ENCODE peak calls at places on chromosomes 12 and 14, in seven cellular contexts. A is stomach, I is heart right ventricle, B is A549, J is Calu3, M is AG09319, Y is mammary epithelial cell. H is an unnamed sample.

GRCh38 chr12:130706311-130706710 is 9.8 kb downstream of the RIMBP2 start:
- DNase-seq in A (peak; percentile 10), I (no peak), B (no peak), J (no peak), M (no peak), Y (no peak), H (no peak)

GRCh38 chr12:110266381-110266909 is 14.6 kb upstream of the ATP2A2 start:
- DNase-seq in A (no peak), I (no peak), B (no peak), J (no peak), M (no peak), Y (no peak), H (no peak)

GRCh38 chr12:69649529-69649928 is 38.8 kb upstream of the LRRC10 start:
- DNase-seq in A (no peak), I (no peak), B (no peak), J (no peak), M (no peak), Y (no peak), H (no peak)

GRCh38 chr14:21267886-21268611 is 1.2 kb downstream of the HNRNPC start:
- DNase-seq in A (no peak), I (no peak), B (no peak), J (peak; percentile 44), M (no peak), Y (peak; percentile 64), H (no peak)

GRCh38 chr14:75044322-75044721 is 6.9 kb downstream of the MLH3 start:
- DNase-seq in A (no peak), I (no peak), B (no peak), J (no peak), M (no peak), Y (peak; percentile 64), H (no peak)

GRCh38 chr12:127811988-127812387 is 455.0 kb upstream of the TMEM132C start:
- DNase-seq in A (no peak), I (peak; percentile 69), B (no peak), J (no peak), M (no peak), Y (no peak), H (no peak)

GRCh38 chr12:6548556-6549378 is 7.1 kb downstream of the IFFO1 start:
- DNase-seq in A (no peak), I (no peak), B (no peak), J (no peak), M (no peak), Y (no peak), H (no peak)

GRCh38 chr12:119679081-119679480 is 11.1 kb downstream of the PRKAB1 start:
- DNase-seq in A (peak; percentile 70), I (no peak), B (no peak), J (no peak), M (no peak), Y (no peak), H (no peak)

GRCh38 chr14:65074449-65075155 is 27.7 kb downstream of the MAX start:
- DNase-seq in A (no peak), I (no peak), B (no peak), J (no peak), M (no peak), Y (no peak), H (no peak)

GRCh38 chr14:42374332-42374731 is 767.7 kb downstream of the LRFN5 start:
- DNase-seq in A (no peak), I (no peak), B (no peak), J (no peak), M (no peak), Y (no peak), H (no peak)

GRCh38 chr14:42378880-42379279 is 772.2 kb downstream of the LRFN5 start:
- DNase-seq in A (no peak), I (no peak), B (no peak), J (no peak), M (no peak), Y (no peak), H (no peak)

DNA sequence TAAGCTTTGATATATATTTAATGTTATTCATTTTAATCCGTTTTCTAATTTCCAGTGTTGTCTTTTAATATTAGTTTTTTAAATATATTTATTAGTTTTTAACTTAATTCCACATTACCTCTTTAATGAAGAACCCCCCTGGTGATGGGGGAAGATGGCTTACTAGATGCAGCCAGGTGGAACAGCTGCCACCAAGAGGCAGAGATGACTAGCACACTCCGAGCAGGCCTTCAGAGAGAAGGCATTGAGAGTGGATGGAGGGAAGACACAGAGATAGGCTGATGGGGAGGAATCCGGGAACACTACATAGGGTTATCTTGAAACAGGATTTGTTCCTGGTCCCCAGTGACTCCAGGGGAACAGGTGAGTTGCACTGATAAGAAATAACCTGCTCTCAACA is 771.6 kb downstream of the LRFN5 start:
- DNase-seq in A (no peak), I (no peak), B (no peak), J (no peak), M (no peak), Y (no peak), H (no peak)
- TF ChIP-seq CTCF in A (no peak), I (no peak), B (no peak), J (no peak), M (no peak), Y (no peak), H (no peak)

GRCh38 chr14:43005807-43006206 is 1399.1 kb downstream of the LRFN5 start:
- DNase-seq in A (no peak), I (no peak), B (no peak), J (no peak), M (no peak), Y (no peak), H (no peak)
- TF ChIP-seq CTCF in A (no peak), I (no peak), B (no peak), J (no peak), M (no peak), Y (no peak), H (no peak)

GRCh38 chr14:44166611-44167010 is 340.5 kb downstream of the FSCB start:
- DNase-seq in A (no peak), I (no peak), B (no peak), J (no peak), M (no peak), Y (no peak), H (no peak)

GRCh38 chr14:44165286-44165685 is 341.8 kb downstream of the FSCB start:
- DNase-seq in A (no peak), I (no peak), B (no peak), J (no peak), M (no peak), Y (no peak), H (no peak)

GRCh38 chr14:44163946-44164345 is 343.1 kb downstream of the FSCB start:
- DNase-seq in A (no peak), I (no peak), B (no peak), J (no peak), M (no peak), Y (no peak), H (no peak)

DNA sequence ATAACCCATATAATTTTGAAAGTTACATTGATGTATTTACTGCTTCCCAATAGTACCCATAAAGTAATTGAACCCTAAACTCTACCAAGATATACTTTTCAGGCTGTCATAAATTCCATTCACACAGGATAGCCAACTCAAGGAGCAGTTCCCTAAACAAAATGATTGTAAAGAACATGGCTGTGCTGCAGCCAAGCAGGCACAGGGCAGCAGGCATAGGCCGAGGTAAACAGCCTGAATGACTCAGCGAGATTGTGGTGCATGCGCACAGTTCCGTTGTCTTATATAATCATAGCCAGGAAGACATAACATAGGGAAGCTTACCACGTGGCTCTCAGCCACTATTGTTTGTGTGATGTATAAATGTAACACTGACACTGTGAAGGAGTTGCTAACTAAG is 344.9 kb downstream of the FSCB start:
- DNase-seq in A (no peak), I (no peak), B (no peak), J (no peak), M (no peak), Y (no peak), H (no peak)
- TF ChIP-seq CTCF in A (no peak), I (no peak), B (no peak), J (no peak), M (no peak), Y (no peak), H (no peak)

GRCh38 chr12:11227373-11227772 is 40.6 kb upstream of the TAS2R42 start:
- DNase-seq in A (no peak), I (no peak), B (no peak), J (no peak), M (no peak), Y (no peak), H (no peak)

GRCh38 chr12:11228268-11228879 is 41.1 kb downstream of the PRB3 start:
- DNase-seq in A (peak; percentile 35), I (no peak), B (peak; percentile 20), J (peak; percentile 63), M (no peak), Y (peak; percentile 39), H (peak; percentile 61)
- TF ChIP-seq CTCF in A (no peak), I (no peak), B (peak; percentile 39), J (peak; percentile 67), M (peak; percentile 40), Y (peak; percentile 91), H (peak; percentile 57)

DNA sequence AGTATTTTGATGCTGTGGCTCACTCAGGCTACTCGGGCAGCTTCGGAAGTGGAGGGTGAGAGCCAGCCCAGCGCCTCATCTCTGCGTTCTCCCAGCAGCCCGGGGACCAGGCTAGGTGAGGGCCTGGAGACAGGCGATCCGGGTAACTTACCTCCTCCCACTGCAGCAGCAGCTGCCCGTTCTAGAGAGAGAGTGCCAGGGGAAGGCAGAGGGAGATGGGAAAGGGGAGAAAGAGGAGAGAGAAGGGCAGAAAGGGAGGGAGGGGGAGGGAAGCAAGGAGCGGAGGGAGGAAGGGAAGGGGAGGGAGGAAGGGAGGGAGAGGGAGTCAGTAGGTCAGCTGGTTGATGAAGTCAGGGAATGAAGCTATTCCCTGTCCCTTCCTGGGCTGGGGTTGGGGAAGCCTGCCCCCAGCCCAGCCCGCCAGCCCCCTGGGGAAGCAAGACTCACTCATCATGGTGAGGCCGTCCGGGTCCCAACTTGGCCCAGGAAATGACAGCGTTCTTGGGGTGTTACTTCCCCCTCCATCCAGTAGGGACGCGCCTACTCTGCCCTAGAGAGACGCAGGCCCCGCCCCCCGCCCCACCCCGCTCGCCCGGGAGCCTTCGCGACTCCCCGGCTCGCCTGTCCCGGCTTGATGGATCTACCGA is at the start of gene IFI27L2:
- DNase-seq in A (peak; percentile 67), I (peak; percentile 86), B (peak; percentile 90), J (peak; percentile 59), M (no peak), Y (peak; percentile 87), H (peak; percentile 84)
- TF ChIP-seq CTCF in A (no peak), I (no peak), B (no peak), J (peak; percentile 46), M (peak; percentile 19), Y (no peak), H (peak; percentile 44)

GRCh38 chr14:50977863-50978520 is 33.7 kb upstream of the PYGL start:
- DNase-seq in A (no peak), I (no peak), B (no peak), J (no peak), M (no peak), Y (no peak), H (no peak)
- TF ChIP-seq CTCF in A (no peak), I (no peak), B (no peak), J (no peak), M (no peak), Y (no peak), H (no peak)